ENCODE peak calls at places on chromosomes 7 and 10, in six cellular contexts. F is CD4-positive, alpha-beta T cell; Z is T-cell; C is stimulated activated CD4-positive, alpha-beta T cell treated with anti-CD3 and anti-CD28 coated beads, Interleukin-1b, Interleukin-23, amount 100 ng/mL, for 4 hours; B is NAMALWA; O is HT1080. W is an unnamed sample.

GRCh38 chr10:132684164-132684891 is 101.6 kb downstream of the NKX6-2 start:
- DNase-seq in Z (peak; percentile 8), B (no peak), F (no peak), C (no peak), O (peak; percentile 92), W (peak; percentile 39)

GRCh38 chr7:19095461-19095860 is 22.0 kb downstream of the TWIST1 start:
- DNase-seq in C (no peak), F (no peak), B (no peak), O (no peak), Z (no peak), W (no peak)

GRCh38 chr7:1227814-1228534 is 4.7 kb upstream of the UNCX start:
- DNase-seq in B (no peak), C (no peak), Z (no peak), F (no peak), O (no peak), W (no peak)

GRCh38 chr7:22481726-22482125 is 18.3 kb downstream of the STEAP1B start:
- DNase-seq in O (peak; percentile 24), B (peak; percentile 78), C (no peak), F (no peak), Z (no peak), W (no peak)

GRCh38 chr10:101780818-101781654 is 2.2 kb downstream of the NPM3 start:
- DNase-seq in F (peak; percentile 66), Z (peak; percentile 68), O (peak; percentile 58), B (peak; percentile 86), C (peak; percentile 62), W (peak; percentile 77)

GRCh38 chr7:149257146-149257545 is 4.8 kb upstream of the ZNF783 start:
- DNase-seq in B (no peak), C (no peak), Z (no peak), F (no peak), O (peak; percentile 58), W (no peak)

GRCh38 chr7:2732959-2733584 is 45.1 kb downstream of the AMZ1 start:
- DNase-seq in B (no peak), C (no peak), F (no peak), Z (no peak), O (no peak), W (no peak)

GRCh38 chr7:157497744-157498541 is 161.1 kb downstream of the DNAJB6 start:
- DNase-seq in Z (no peak), F (no peak), B (no peak), C (no peak), O (no peak), W (peak; percentile 21)

GRCh38 chr7:48171190-48171589 is at the start of gene ABCA13:
- DNase-seq in O (no peak), F (no peak), C (no peak), Z (no peak), B (no peak), W (no peak)

GRCh38 chr7:101390901-101391301 is 28.2 kb downstream of the COL26A1 start:
- DNase-seq in B (peak; percentile 82), C (no peak), O (peak; percentile 9), F (peak; percentile 6), Z (no peak), W (peak; percentile 43)

GRCh38 chr7:120950539-120951308 is at the start of gene ING3:
- DNase-seq in O (peak; percentile 98), C (peak; percentile 97), B (peak; percentile 100), Z (peak; percentile 99), F (peak; percentile 99), W (peak; percentile 98)

GRCh38 chr7:140639366-140640053 is 1.1 kb downstream of the DENND2A start:
- DNase-seq in Z (no peak), C (no peak), O (no peak), F (no peak), B (no peak), W (no peak)

W was measured in activated CD4-positive, CD25-positive, alpha-beta regulatory T cell treated with anti-CD3 and anti-CD28 coated beads, Interleukin-2, amount 50 U/mL, for 72 hours.